ENCODE peak calls at places on chromosomes 12 and 14, in nine cellular contexts. W, I, G, O, D, C, H, T and Q are unnamed samples.

GRCh38 chr12:47414511-47414910 is 291.3 kb downstream of the RPAP3 start:
- DNase-seq in C (no peak), T (no peak), G (no peak), D (no peak), O (no peak), I (no peak), H (no peak), W (no peak), Q (no peak)

GRCh38 chr12:82474798-82475184 is 116.5 kb downstream of the METTL25 start:
- DNase-seq in T (no peak), H (no peak), G (no peak), O (no peak), W (no peak), C (no peak), D (no peak), I (no peak), Q (no peak)

GRCh38 chr12:32070370-32070769 is 36.3 kb upstream of the BICD1 start:
- DNase-seq in W (no peak), I (no peak), O (no peak), C (no peak), D (no peak), H (no peak), G (no peak), T (no peak), Q (no peak)

GRCh38 chr12:4779749-4780148 is 59.5 kb downstream of the GALNT8 start:
- DNase-seq in D (no peak), H (no peak), G (no peak), I (no peak), T (no peak), W (no peak), C (no peak), O (no peak), Q (no peak)

GRCh38 chr14:83253870-83254269 is 1720.2 kb upstream of the SEL1L start:
- DNase-seq in G (no peak), O (no peak), D (no peak), T (no peak), W (no peak), I (no peak), H (no peak), C (no peak), Q (no peak)

GRCh38 chr12:10537721-10538120 is 32.0 kb downstream of the EIF2S3B start:
- DNase-seq in T (no peak), C (no peak), I (no peak), G (no peak), D (no peak), H (no peak), W (no peak), O (no peak), Q (no peak)

GRCh38 chr12:90802727-90803126 is 152.2 kb downstream of the CCER1 start:
- DNase-seq in I (no peak), H (no peak), O (no peak), T (no peak), W (no peak), D (no peak), G (no peak), C (no peak), Q (no peak)

GRCh38 chr12:24479131-24479530 is 469.8 kb downstream of the BCAT1 start:
- DNase-seq in G (no peak), D (no peak), C (no peak), I (no peak), O (no peak), W (no peak), T (no peak), H (no peak), Q (no peak)

GRCh38 chr14:32197919-32198318 is 3.9 kb upstream of the RNU6-7 start:
- DNase-seq in W (no peak), G (no peak), T (no peak), O (no peak), D (no peak), C (no peak), H (no peak), I (no peak), Q (no peak)

GRCh38 chr12:123894823-123895338 is 77.8 kb downstream of the CCDC92 start:
- DNase-seq in C (no peak), I (no peak), D (no peak), T (no peak), W (no peak), G (no peak), O (no peak), H (no peak), Q (no peak)

GRCh38 chr12:89977356-89978185 is 268.9 kb upstream of the ATP2B1 start:
- DNase-seq in T (no peak), G (no peak), D (no peak), I (no peak), W (no peak), O (no peak), H (no peak), C (no peak), Q (no peak)

GRCh38 chr14:68404652-68405183 is 388.1 kb downstream of the ZFP36L1 start:
- DNase-seq in T (no peak), D (no peak), H (no peak), O (no peak), C (no peak), W (no peak), G (no peak), I (no peak), Q (no peak)

GRCh38 chr12:80053048-80053790 is 46.1 kb upstream of the OTOGL start:
- DNase-seq in D (peak), O (peak), T (peak), W (peak), H (peak), I (peak), C (no peak), G (peak), Q (no peak)

GRCh38 chr12:52364061-52364460 is 3.2 kb downstream of the KRT85 start:
- DNase-seq in T (no peak), C (no peak), W (peak), H (no peak), D (no peak), O (no peak), G (no peak), I (no peak), Q (no peak)

GRCh38 chr12:9064815-9065606 is 50.7 kb downstream of the A2M start:
- DNase-seq in D (no peak), I (peak), H (peak), W (no peak), O (peak), G (peak), C (no peak), T (peak), Q (no peak)

GRCh38 chr12:9065607-9065856 is 50.2 kb downstream of the A2M start:
- DNase-seq in W (no peak), H (no peak), G (no peak), D (no peak), O (no peak), I (no peak), T (no peak), C (no peak), Q (no peak)

GRCh38 chr12:9066755-9067433 is 48.8 kb downstream of the A2M start:
- DNase-seq in D (no peak), C (no peak), H (no peak), G (no peak), W (no peak), O (no peak), T (no peak), I (no peak), Q (no peak)

GRCh38 chr12:9064201-9064814 is 51.4 kb downstream of the A2M start:
- DNase-seq in C (no peak), G (peak), D (no peak), H (no peak), I (peak), W (peak), O (peak), T (peak), Q (peak)

DNA sequence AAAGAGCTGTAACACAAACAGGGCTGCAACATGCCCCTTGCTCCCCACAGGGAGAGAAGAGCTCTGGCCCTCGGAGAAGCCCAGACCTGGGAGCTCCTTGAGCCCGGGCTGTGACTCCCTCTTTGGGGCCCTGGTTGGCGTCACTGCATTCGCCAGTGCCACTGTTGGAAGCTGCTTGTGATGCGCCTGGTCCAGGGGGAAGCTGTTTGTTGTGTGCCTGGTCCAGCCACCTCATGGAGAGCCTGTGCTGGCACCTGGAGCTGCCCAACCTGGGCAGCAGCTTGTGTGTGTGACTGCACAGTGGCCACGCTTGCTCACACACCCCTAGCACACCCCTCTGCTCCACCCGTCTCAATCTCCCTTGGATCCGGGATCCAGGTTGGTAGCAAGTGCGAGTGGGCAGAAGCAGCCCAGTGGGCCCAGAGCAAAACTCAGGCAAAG is 49.5 kb downstream of the A2M start:
- DNase-seq in D (no peak), W (peak), C (no peak), I (no peak), H (no peak), T (no peak), O (no peak), G (no peak), Q (no peak)
- TF ChIP-seq POLR2A in D (no peak), W (no peak), C (no peak), I (no peak), H (no peak), T (no peak), O (no peak), G (no peak), Q (no peak)

GRCh38 chr12:45675534-45675933 is 54.0 kb upstream of the ARID2 start:
- DNase-seq in H (no peak), D (no peak), O (no peak), G (no peak), C (no peak), W (no peak), T (no peak), I (no peak), Q (no peak)

GRCh38 chr12:45671254-45671653 is 58.3 kb upstream of the ARID2 start:
- DNase-seq in O (peak), G (no peak), C (no peak), D (peak), W (no peak), H (no peak), T (no peak), I (no peak), Q (no peak)

GRCh38 chr12:45674181-45674580 is 55.3 kb upstream of the ARID2 start:
- DNase-seq in H (no peak), T (no peak), C (no peak), D (no peak), W (no peak), I (no peak), G (no peak), O (no peak), Q (no peak)

GRCh38 chr12:45670339-45671065 is 59.0 kb upstream of the ARID2 start:
- DNase-seq in W (no peak), I (no peak), G (no peak), H (no peak), D (no peak), O (no peak), C (peak), T (no peak), Q (no peak)

GRCh38 chr12:45674583-45674982 is 54.9 kb upstream of the ARID2 start:
- DNase-seq in O (peak), T (peak), W (no peak), D (peak), G (no peak), I (peak), C (no peak), H (no peak), Q (no peak)
- TF ChIP-seq POLR2A in O (no peak), T (no peak), W (no peak), D (no peak), G (no peak), I (no peak), C (no peak), H (no peak), Q (no peak)

GRCh38 chr12:43835656-43836454 is at the start of gene TMEM117:
- DNase-seq in G (peak), C (no peak), D (peak), O (peak), T (peak), I (peak), H (peak), W (peak), Q (peak)
- TF ChIP-seq POLR2A in G (no peak), C (peak), D (peak), O (peak), T (no peak), I (no peak), H (no peak), W (no peak), Q (peak)

GRCh38 chr12:62691309-62691708 is 224.7 kb downstream of the MON2 start:
- DNase-seq in C (no peak), H (no peak), G (no peak), O (no peak), I (no peak), D (no peak), W (no peak), T (no peak), Q (no peak)

GRCh38 chr12:62694632-62695031 is 228.0 kb downstream of the MON2 start:
- DNase-seq in W (no peak), D (no peak), I (no peak), H (no peak), G (no peak), T (no peak), O (no peak), C (no peak), Q (no peak)

GRCh38 chr12:62693291-62694040 is 226.8 kb downstream of the MON2 start:
- DNase-seq in G (no peak), D (no peak), T (peak), W (peak), O (no peak), I (no peak), C (no peak), H (no peak), Q (no peak)

GRCh38 chr12:62695696-62696095 is 229.1 kb downstream of the MON2 start:
- DNase-seq in G (no peak), H (no peak), D (no peak), I (no peak), W (peak), O (no peak), C (no peak), T (no peak), Q (no peak)

DNA sequence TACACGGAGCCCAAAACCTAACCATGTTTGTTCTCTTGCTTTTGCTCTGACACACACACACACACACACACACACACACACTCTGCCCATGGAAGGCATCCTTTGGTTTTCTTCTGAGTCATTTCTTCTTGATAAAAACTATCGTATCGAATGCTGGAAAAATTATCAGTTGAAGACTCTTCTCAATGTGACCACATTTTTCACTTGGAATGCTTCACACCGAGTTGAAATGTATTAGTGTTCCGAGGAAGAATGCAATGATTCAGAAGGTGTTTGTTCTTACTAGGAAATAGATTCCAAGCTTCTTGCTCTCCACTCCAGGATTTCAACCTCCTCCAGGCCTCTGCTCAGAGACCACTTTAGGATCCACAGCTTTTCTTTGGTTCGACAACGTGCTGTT is 226.3 kb downstream of the MON2 start:
- DNase-seq in C (no peak), G (no peak), I (no peak), T (no peak), W (peak), D (no peak), H (no peak), O (no peak), Q (no peak)
- TF ChIP-seq POLR2A in C (no peak), G (no peak), I (no peak), T (no peak), W (no peak), D (no peak), H (no peak), O (no peak), Q (no peak)